ENCODE peak calls at places on chromosomes 6 and 20, in eight cellular contexts. R, D, S, T, V, U, Y and H are unnamed samples.

GRCh38 chr6:165487347-165487746 is 175.7 kb downstream of the PDE10A start:
- DNase-seq in S (no peak), D (no peak), T (peak; percentile 53), U (peak; percentile 53), R (no peak), V (no peak), Y (no peak), H (peak; percentile 67)

GRCh38 chr6:151695181-151695580 is 112.3 kb upstream of the ESR1 start:
- DNase-seq in R (no peak), T (no peak), Y (no peak), S (peak; percentile 78), D (no peak), V (no peak), U (no peak), H (no peak)

GRCh38 chr6:164007881-164008280 is 593.4 kb downstream of the QKI start:
- DNase-seq in Y (no peak), S (no peak), U (no peak), R (no peak), V (no peak), T (no peak), D (no peak), H (no peak)

GRCh38 chr20:55472704-55473103 is 532.6 kb downstream of the CBLN4 start:
- DNase-seq in Y (no peak), D (no peak), S (no peak), V (no peak), T (no peak), U (no peak), R (no peak), H (no peak)

GRCh38 chr6:41059569-41059968 is 6.6 kb downstream of the APOBEC2 start:
- DNase-seq in D (no peak), V (no peak), R (peak; percentile 12), T (peak; percentile 47), Y (no peak), S (no peak), U (no peak), H (no peak)

GRCh38 chr20:20711413-20711812 is 1.0 kb downstream of the RALGAPA2 start:
- DNase-seq in V (peak; percentile 56), S (peak; percentile 8), T (no peak), Y (peak; percentile 32), R (no peak), U (no peak), D (no peak), H (no peak)

GRCh38 chr6:16130932-16131387 is 2.1 kb downstream of the MYLIP start:
- DNase-seq in R (peak; percentile 84), U (peak; percentile 84), V (no peak), D (peak; percentile 30), Y (peak; percentile 60), T (peak; percentile 91), S (peak; percentile 51), H (peak; percentile 81)

GRCh38 chr6:25147191-25147590 is 132.0 kb upstream of the CARMIL1 start:
- DNase-seq in T (no peak), Y (no peak), S (no peak), D (no peak), U (no peak), V (no peak), R (no peak), H (no peak)

DNA sequence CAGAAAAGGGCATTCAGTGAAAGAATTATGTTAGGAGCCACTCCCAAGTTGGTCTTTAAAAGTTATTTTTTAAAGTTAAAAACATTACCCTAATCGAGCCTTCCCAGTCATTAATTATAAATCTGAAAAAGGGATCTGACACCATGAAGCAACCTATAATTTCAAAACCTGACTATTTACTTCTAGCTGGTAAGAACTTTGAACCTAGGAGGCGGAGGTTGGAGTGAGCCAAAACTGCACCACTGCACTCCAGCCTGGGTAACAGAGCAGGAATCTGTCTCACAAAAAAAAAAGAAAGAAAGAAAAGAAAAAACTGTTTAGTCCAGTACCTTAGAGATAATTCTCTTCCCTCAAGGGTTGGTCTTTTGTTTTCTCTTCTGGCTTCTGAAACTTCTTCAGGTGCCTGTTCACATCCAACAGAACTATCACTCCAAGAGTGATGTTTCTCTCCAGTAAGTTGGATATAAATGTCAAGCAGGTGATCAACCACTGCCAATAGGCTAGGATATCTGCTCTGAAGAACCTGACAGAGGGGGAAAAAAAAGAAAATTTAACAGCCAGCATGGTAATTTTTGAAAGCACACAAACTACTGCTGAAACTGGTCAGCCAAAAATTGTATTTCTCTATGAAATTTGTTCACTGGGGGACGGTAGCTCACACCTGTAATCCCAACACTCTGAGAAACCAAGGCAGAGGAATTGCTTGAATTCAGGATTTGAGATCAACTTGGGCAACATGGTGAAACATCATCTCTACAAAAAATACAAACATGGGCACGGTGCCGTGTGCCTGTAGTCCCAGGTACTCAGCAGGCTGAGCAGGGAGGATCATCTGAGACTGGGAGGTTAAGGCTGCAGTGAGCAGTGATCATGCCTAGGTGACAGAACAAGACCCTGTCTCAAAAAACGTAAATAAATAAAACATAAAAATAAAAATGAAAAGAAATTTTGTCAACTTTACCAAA is 38.2 kb downstream of the MDN1 start:
- DNase-seq in R (no peak), S (no peak), U (no peak), Y (no peak), V (no peak), D (no peak), T (no peak), H (no peak)
- H3K4me3 ChIP-seq in R (no peak overlapping the region), S (no peak overlapping the region), U (no peak overlapping the region), Y (no peak overlapping the region), V (no peak overlapping the region), D (no peak overlapping the region), T (no peak overlapping the region), H (no peak overlapping the region)

DNA sequence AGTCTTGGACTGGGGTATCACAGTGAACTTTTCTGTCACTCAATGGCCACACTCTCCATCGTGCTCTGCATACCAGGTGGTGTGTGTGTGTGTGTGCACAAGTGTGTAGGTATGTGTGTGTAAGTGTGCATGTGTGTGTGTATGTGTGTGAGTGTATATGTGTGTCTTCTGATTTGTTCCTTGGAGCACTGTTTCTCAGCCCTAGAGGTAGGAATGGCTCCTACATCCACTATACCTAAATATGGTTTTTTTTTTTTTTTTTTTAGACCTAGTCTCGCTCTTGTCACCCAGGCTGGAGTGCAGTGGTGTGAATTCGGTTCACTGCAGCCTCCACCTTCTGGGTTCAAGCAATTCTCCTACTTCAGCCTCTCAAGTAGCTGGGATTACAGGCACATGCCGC is 236.6 kb downstream of the PHF3 start:
- DNase-seq in R (no peak), D (no peak), T (no peak), V (no peak), Y (no peak), S (no peak), U (no peak), H (no peak)
- TF ChIP-seq CTCF in R (no peak), D (no peak), T (no peak), V (no peak), Y (no peak), S (no peak), U (peak; percentile 11), H (no peak)

DNA sequence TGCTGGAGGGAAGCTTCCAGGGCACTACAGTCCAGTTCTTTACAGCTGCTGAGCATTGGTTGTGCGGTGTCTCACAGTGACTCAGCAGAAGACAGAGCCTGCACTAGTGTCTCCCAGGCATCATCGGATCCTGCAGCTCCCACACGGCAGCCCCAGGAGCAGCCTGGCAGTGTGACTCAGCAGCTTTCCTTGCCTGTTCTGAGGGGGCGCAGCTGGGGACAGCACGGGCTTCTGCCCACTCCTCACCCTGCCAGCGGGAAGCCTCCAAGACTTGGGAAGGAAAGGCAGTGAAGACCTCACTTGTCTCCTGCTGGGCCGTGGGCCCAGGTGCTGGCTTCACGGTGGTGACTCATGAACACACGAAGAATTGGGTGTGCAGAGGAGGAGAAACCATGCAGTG is 165.4 kb downstream of the SYNDIG1 start:
- DNase-seq in Y (peak; percentile 55), U (peak; percentile 85), R (peak; percentile 89), S (peak; percentile 81), V (no peak), D (no peak), T (peak; percentile 90), H (peak; percentile 89)
- H3K4me3 ChIP-seq in Y (no peak overlapping the region), U (no peak overlapping the region), R (no peak overlapping the region), S (no peak overlapping the region), V (no peak overlapping the region), D (no peak overlapping the region), T (no peak overlapping the region), H (no peak overlapping the region)

GRCh38 chr6:100658486-100658885 is 193.8 kb upstream of the SIM1 start:
- DNase-seq in S (no peak), V (no peak), U (no peak), T (no peak), D (no peak), Y (no peak), R (no peak), H (no peak)

GRCh38 chr6:100663219-100663863 is 198.6 kb upstream of the SIM1 start:
- DNase-seq in D (no peak), S (peak; percentile 85), Y (no peak), V (no peak), R (peak; percentile 69), U (peak; percentile 78), T (peak; percentile 88), H (peak; percentile 86)

GRCh38 chr6:100657678-100658330 is 193.1 kb upstream of the SIM1 start:
- DNase-seq in R (peak; percentile 14), T (peak; percentile 51), S (no peak), V (no peak), Y (no peak), U (peak; percentile 46), D (no peak), H (peak; percentile 50)
- TF ChIP-seq CTCF in R (peak; percentile 30), T (peak; percentile 67), S (peak; percentile 63), V (peak; percentile 20), Y (peak; percentile 54), U (peak; percentile 58), D (no peak), H (peak; percentile 67)

GRCh38 chr20:8547035-8547649 is 415.1 kb downstream of the PLCB1 start:
- DNase-seq in Y (no peak), V (no peak), U (peak; percentile 40), R (no peak), S (no peak), D (no peak), T (no peak), H (peak; percentile 79)
- H3K4me3 ChIP-seq in Y (no peak overlapping the region), V (no peak overlapping the region), U (no peak overlapping the region), R (no peak overlapping the region), S (no peak overlapping the region), D (no peak overlapping the region), T (no peak overlapping the region), H (no peak overlapping the region)

GRCh38 chr6:48765352-48765961 is 654.5 kb upstream of the PTCHD4 start:
- DNase-seq in V (no peak), Y (peak; percentile 20), T (peak; percentile 87), D (no peak), U (peak; percentile 87), R (peak; percentile 78), S (peak; percentile 58), H (peak; percentile 82)
- TF ChIP-seq CTCF in V (no peak), Y (peak; percentile 52), T (peak; percentile 79), D (no peak), U (peak; percentile 61), R (peak; percentile 64), S (peak; percentile 64), H (peak; percentile 67)

DNA sequence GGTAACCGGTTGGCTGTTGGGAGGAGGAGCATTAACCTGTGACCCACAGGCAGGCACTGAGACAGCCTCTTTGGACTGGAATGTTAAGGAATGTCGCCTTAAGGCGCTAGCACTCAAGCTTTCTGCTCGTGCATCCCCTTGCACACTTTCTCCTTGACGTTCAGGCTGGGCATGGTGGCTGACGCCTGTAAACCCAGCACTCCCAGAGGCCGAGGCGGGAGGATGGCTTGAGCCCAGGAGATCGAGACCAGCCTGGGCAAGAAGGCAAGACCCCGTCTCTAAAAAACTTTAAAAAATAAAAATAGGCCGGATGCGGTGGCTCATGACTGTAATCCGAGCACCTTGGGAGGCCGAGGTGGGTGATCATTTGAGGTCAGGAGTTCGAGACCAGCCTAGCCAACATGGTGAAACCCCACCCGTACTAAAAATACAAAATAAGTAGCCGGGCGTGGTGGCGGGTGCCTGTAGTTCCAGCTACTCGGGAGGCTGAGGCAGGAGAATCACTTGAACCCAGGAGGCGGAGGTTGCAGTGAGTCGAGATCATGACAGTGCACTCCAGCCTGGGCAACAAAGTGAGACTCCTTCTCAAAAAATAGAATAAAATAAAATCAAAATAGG is 1.9 kb upstream of the GID8 start:
- DNase-seq in S (no peak), Y (no peak), T (no peak), V (no peak), U (no peak), D (no peak), R (no peak), H (no peak)
- H3K4me3 ChIP-seq in S (no peak overlapping the region), Y (peak overlapping the region; percentile 71), T (no peak overlapping the region), V (no peak overlapping the region), U (peak overlapping the region; percentile 96), D (peak overlapping the region; percentile 97), R (peak overlapping the region; percentile 82), H (peak overlapping the region; percentile 95)